ENCODE peak calls at places on chromosome 13, in five cellular contexts. L, K, A, U and B are unnamed samples.

GRCh38 chr13:76586842-76587241 is 299.4 kb downstream of the KCTD12 start:
- DNase-seq in A (no peak), L (no peak), K (no peak), U (no peak), B (no peak)

GRCh38 chr13:113930711-113931637 is 42.9 kb downstream of the C13orf46 start:
- DNase-seq in L (no peak), A (peak; percentile 11), K (no peak), U (no peak), B (no peak)

GRCh38 chr13:38819053-38819452 is 132.2 kb downstream of the FREM2 start:
- DNase-seq in L (no peak), U (no peak), A (peak; percentile 17), K (peak; percentile 11), B (no peak)

GRCh38 chr13:113110048-113110851 is 4.7 kb downstream of the F7 start:
- DNase-seq in A (no peak), U (no peak), L (no peak), K (no peak), B (no peak)

GRCh38 chr13:93398167-93398566 is 171.6 kb downstream of the GPC6 start:
- DNase-seq in L (no peak), U (no peak), A (no peak), K (peak; percentile 66), B (no peak)

GRCh38 chr13:49374585-49375290 is 69.1 kb downstream of the CAB39L start:
- DNase-seq in K (peak; percentile 84), U (peak; percentile 19), A (no peak), L (no peak), B (peak; percentile 59)

GRCh38 chr13:63517376-63517775 is 2101.7 kb upstream of the PCDH20 start:
- DNase-seq in U (no peak), K (peak; percentile 71), L (no peak), A (no peak), B (no peak)

GRCh38 chr13:102846261-102847015 is 606 bp downstream of the ERCC5 start:
- DNase-seq in U (no peak), A (peak; percentile 21), K (peak; percentile 41), L (peak; percentile 24), B (peak; percentile 30)

GRCh38 chr13:53001444-53001843 is 27.2 kb upstream of the OLFM4 start:
- DNase-seq in K (no peak), A (no peak), L (no peak), U (no peak), B (no peak)

GRCh38 chr13:97001641-97002040 is 7.4 kb upstream of the OXGR1 start:
- DNase-seq in K (no peak), A (no peak), L (no peak), U (no peak), B (no peak)

GRCh38 chr13:110705356-110705825 is 525 bp downstream of the CARS2 start:
- DNase-seq in K (peak; percentile 5), L (no peak), U (no peak), A (no peak), B (no peak)

GRCh38 chr13:95023405-95023804 is 277.8 kb downstream of the ABCC4 start:
- DNase-seq in U (no peak), L (no peak), K (no peak), A (no peak), B (peak; percentile 12)

GRCh38 chr13:106433066-106433465 is 102.4 kb downstream of the EFNB2 start:
- DNase-seq in L (no peak), K (no peak), A (no peak), U (no peak), B (no peak)

GRCh38 chr13:76882431-76882830 is 3.8 kb downstream of the KCTD12 start:
- DNase-seq in A (no peak), K (peak; percentile 74), L (no peak), U (no peak), B (no peak)

GRCh38 chr13:93364166-93364565 is 137.6 kb downstream of the GPC6 start:
- DNase-seq in U (no peak), L (no peak), K (peak; percentile 37), A (no peak), B (no peak)

GRCh38 chr13:43573361-43573740 is 213.4 kb downstream of the ENOX1 start:
- DNase-seq in A (no peak), K (no peak), U (no peak), L (no peak), B (peak; percentile 25)

GRCh38 chr13:74217816-74218215 is 83.6 kb upstream of the KLF12 start:
- DNase-seq in U (no peak), K (peak; percentile 85), L (no peak), A (no peak), B (no peak)

GRCh38 chr13:94272038-94272437 is 207.4 kb downstream of the DCT start:
- DNase-seq in K (peak; percentile 38), L (no peak), U (no peak), A (no peak), B (no peak)

GRCh38 chr13:113859311-113860050 is 4.4 kb downstream of the GAS6 start:
- DNase-seq in L (no peak), U (no peak), K (no peak), A (no peak), B (no peak)

GRCh38 chr13:104592127-104592526 is 1525.9 kb upstream of the SLC10A2 start:
- DNase-seq in U (no peak), L (no peak), K (peak; percentile 64), A (no peak), B (peak; percentile 27)

GRCh38 chr13:24624801-24625231 is 55.4 kb upstream of the ATP12A start:
- DNase-seq in K (peak; percentile 34), A (no peak), U (no peak), L (no peak), B (no peak)
- H3K27ac ChIP-seq in K (no peak overlapping the region), A (peak overlapping the region; percentile 60), U (no peak overlapping the region), L (no peak overlapping the region), B (no peak overlapping the region)

GRCh38 chr13:99357149-99357596 is 50.0 kb upstream of the GPR183 start:
- DNase-seq in L (no peak), A (no peak), U (no peak), K (peak; percentile 64), B (no peak)

GRCh38 chr13:99357920-99358319 is 50.7 kb upstream of the GPR183 start:
- DNase-seq in K (no peak), L (no peak), A (no peak), U (no peak), B (no peak)

GRCh38 chr13:99361197-99361596 is 54.0 kb upstream of the GPR183 start:
- DNase-seq in U (no peak), A (no peak), L (no peak), K (no peak), B (no peak)

GRCh38 chr13:99360696-99361095 is 53.5 kb upstream of the GPR183 start:
- DNase-seq in K (no peak), U (no peak), A (no peak), L (no peak), B (no peak)

DNA sequence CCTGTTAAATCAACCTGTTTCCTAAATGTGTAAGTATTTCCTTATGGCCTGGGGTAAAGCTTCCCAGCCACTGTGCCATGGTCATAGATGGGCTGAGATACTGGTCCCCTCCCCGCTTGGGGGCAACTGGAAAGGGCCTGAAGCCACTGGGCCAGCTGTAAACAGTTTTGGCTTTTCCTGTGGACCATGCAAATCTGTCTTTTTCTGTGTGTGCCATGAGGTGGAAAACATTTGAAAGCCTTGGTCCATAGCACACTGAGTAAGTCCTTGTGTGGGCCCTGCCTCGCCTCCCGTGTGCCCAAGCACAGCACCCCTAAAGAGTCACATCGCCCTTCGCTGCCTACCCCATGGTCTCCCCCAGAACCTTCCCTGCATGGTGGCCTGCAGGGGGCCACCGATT is 52.3 kb upstream of the GPR183 start:
- DNase-seq in U (no peak), K (no peak), A (no peak), L (no peak), B (no peak)
- H3K27ac ChIP-seq in U (no peak overlapping the region), K (no peak overlapping the region), A (no peak overlapping the region), L (no peak overlapping the region), B (no peak overlapping the region)

GRCh38 chr13:71464673-71465072 is 402.3 kb downstream of the DACH1 start:
- DNase-seq in K (peak; percentile 11), A (no peak), U (no peak), L (no peak), B (no peak)
- H3K27ac ChIP-seq in K (no peak overlapping the region), A (no peak overlapping the region), U (no peak overlapping the region), L (no peak overlapping the region), B (no peak overlapping the region)

GRCh38 chr13:21233086-21233485 is 56.6 kb downstream of the MRPL57 start:
- DNase-seq in U (no peak), K (no peak), A (no peak), L (no peak), B (no peak)
- H3K27ac ChIP-seq in U (no peak overlapping the region), K (no peak overlapping the region), A (peak overlapping the region; percentile 52), L (no peak overlapping the region), B (no peak overlapping the region)

DNA sequence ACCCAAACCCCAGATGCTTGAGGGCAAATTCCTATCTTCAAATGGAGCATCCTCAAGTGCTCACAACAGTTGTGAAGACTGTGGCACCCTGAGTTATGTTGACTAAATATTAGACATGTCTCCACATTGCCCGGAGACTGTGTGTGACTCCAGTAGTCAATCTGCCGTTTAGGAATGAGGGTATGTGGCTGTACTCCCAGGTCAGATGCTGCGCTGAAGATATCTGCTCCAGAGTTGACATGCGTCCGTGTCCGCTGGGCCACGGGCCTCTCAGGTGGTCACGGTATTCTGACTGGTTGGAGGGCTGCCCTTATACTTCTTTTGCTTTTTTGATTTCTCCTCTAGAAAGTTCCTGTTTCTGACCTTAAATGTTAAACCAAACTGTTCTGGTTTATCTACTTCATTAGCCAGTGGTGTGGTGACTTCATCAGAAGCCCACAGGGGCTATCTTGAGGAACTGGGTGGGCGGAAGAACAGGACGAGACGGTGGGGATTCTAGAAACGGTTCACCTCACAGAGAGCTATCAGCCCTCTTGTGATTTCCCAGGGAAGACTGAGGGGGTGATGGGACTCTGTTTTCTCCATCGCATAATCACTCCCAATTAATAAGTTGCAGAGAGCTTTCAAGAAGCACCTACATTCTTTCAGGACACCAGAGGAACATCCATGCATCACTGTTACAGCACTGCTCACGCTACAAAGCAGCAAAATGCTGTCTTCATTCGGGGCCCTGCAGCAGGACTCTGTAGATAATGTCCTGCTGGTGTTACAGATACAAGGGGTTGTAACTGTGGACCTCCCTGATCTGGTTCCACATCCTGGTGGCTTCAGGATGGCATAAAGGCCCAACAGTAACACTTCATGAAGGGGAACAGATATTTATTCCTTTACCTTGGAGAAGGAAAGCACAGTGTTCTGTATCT is 1.3 kb upstream of the LCP1 start:
- DNase-seq in L (no peak), U (no peak), K (no peak), A (no peak), B (no peak)
- H3K27ac ChIP-seq in L (no peak overlapping the region), U (no peak overlapping the region), K (no peak overlapping the region), A (no peak overlapping the region), B (no peak overlapping the region)

DNA sequence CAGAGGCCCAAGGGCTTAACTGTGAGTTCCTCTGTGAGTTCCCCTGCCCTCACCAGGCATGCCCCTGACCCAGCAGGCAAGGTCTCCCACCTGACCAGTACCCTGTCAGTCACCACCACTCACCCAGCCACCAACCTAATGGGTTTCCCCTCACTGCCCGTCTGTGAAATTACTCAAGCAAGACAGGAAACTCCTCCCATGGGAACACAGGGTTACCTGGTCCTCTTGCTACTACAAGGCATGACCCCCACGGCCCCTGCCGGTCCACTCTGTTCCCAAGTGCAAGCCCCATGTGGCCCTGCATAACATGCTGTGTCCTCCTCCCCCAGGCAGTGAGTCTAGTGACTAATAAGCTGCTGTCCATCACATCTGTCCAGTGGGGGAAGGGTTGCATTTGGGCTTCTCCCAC is 8.0 kb upstream of the DHRS12 start:
- DNase-seq in A (no peak), K (no peak), U (no peak), L (no peak), B (no peak)
- H3K27ac ChIP-seq in A (no peak overlapping the region), K (no peak overlapping the region), U (no peak overlapping the region), L (peak overlapping the region; percentile 5), B (no peak overlapping the region)